ENCODE peak calls at places on chromosomes 16 and 17, in seven cellular contexts. Q is mammary epithelial cell; M is GM20000; K is effector memory CD8-positive, alpha-beta T cell; H is anterior cingulate cortex; I is GM12865; U is A549. N is an unnamed sample.

GRCh38 chr17:46737331-46737730 is 81.2 kb downstream of the WNT3 start:
- DNase-seq in Q (no peak), M (no peak), K (no peak), H (no peak), I (peak), U (no peak), N (no peak)

GRCh38 chr17:80177986-80178590 is 8.3 kb downstream of the CARD14 start:
- DNase-seq in Q (no peak), M (no peak), K (no peak), H (no peak), I (no peak), U (no peak), N (no peak)

GRCh38 chr16:11133344-11133921 is 122.6 kb downstream of the SOCS1 start:
- DNase-seq in Q (peak), M (no peak), K (no peak), H (no peak), I (no peak), U (no peak), N (peak)

GRCh38 chr16:67525176-67525860 is 3.3 kb upstream of the RIPOR1 start:
- DNase-seq in Q (peak), M (no peak), K (no peak), H (no peak), I (no peak), U (no peak), N (peak)

GRCh38 chr16:77172964-77173363 is 18.0 kb upstream of the MON1B start:
- DNase-seq in Q (no peak), M (no peak), K (no peak), H (no peak), I (no peak), U (no peak), N (no peak)

GRCh38 chr17:60601443-60602384 is 1.7 kb downstream of the PPM1D start:
- DNase-seq in Q (peak), M (peak), K (peak), H (peak), I (peak), U (peak), N (peak)

GRCh38 chr17:81462506-81463125 is 50.0 kb downstream of the ACTG1 start:
- DNase-seq in Q (no peak), M (no peak), K (no peak), H (no peak), I (no peak), U (no peak), N (no peak)

GRCh38 chr16:4535627-4536108 is 2.9 kb downstream of the CDIP1 start:
- DNase-seq in Q (no peak), M (no peak), K (no peak), H (no peak), I (peak), U (no peak), N (no peak)

GRCh38 chr17:58574025-58574424 is 59.6 kb upstream of the MTMR4 start:
- DNase-seq in Q (no peak), M (peak), K (no peak), H (no peak), I (no peak), U (no peak), N (no peak)

GRCh38 chr16:7268182-7268581 is 64.5 kb upstream of the RBFOX1 start:
- DNase-seq in Q (peak), M (no peak), K (no peak), H (peak), I (peak), U (peak), N (peak)

GRCh38 chr16:86075839-86076440 is 177.0 kb downstream of the IRF8 start:
- DNase-seq in Q (no peak), M (no peak), K (no peak), H (no peak), I (no peak), U (no peak), N (no peak)

GRCh38 chr17:77049440-77049839 is 91.3 kb upstream of the SEC14L1 start:
- DNase-seq in Q (no peak), M (no peak), K (no peak), H (no peak), I (peak), U (no peak), N (no peak)

GRCh38 chr16:69924777-69925191 is 26.4 kb upstream of the CLEC18A start:
- DNase-seq in Q (peak), M (no peak), K (no peak), H (no peak), I (no peak), U (no peak), N (peak)